ENCODE peak calls at places on chromosomes 7 and 10, in six cellular contexts. S is WTC11, A is epithelial cell of esophagus, F is fibroblast of the aortic adventitia, P is GM10248, I is B cell. R is an unnamed sample.

GRCh38 chr10:129894721-129895120 is 69.4 kb downstream of the EBF3 start:
- DNase-seq in S (no peak), A (no peak), F (no peak), P (no peak), I (no peak), R (no peak)

GRCh38 chr7:136333636-136334035 is 356.5 kb upstream of the MTPN start:
- DNase-seq in S (no peak), A (no peak), F (no peak), P (no peak), I (no peak), R (no peak)

GRCh38 chr7:118803-119376 is 73.5 kb upstream of the FAM20C start:
- DNase-seq in S (no peak), A (no peak), F (no peak), P (no peak), I (no peak), R (no peak)

GRCh38 chr10:102419561-102420442 is 834 bp upstream of the FBXL15 start:
- DNase-seq in S (peak; percentile 90), A (no peak), F (no peak), P (peak; percentile 80), I (peak; percentile 89), R (no peak)

GRCh38 chr7:82745820-82746219 is 302.2 kb upstream of the CACNA2D1 start:
- DNase-seq in S (no peak), A (peak; percentile 23), F (no peak), P (no peak), I (no peak), R (no peak)

GRCh38 chr7:99173787-99174186 is 29.9 kb upstream of the SMURF1 start:
- DNase-seq in S (no peak), A (peak; percentile 42), F (no peak), P (no peak), I (no peak), R (no peak)

GRCh38 chr10:12509016-12509793 is 159.9 kb downstream of the CAMK1D start:
- DNase-seq in S (no peak), A (peak; percentile 7), F (no peak), P (no peak), I (no peak), R (no peak)

GRCh38 chr10:80413152-80413996 is 5.0 kb downstream of the PRXL2A start:
- DNase-seq in S (peak; percentile 21), A (peak; percentile 97), F (no peak), P (no peak), I (no peak), R (no peak)

GRCh38 chr10:132685121-132685891 is 100.6 kb downstream of the NKX6-2 start:
- DNase-seq in S (peak; percentile 10), A (peak; percentile 64), F (peak; percentile 47), P (no peak), I (peak; percentile 72), R (peak; percentile 64)

GRCh38 chr10:12645449-12645848 is 296.1 kb downstream of the CAMK1D start:
- DNase-seq in S (no peak), A (no peak), F (no peak), P (no peak), I (no peak), R (no peak)

GRCh38 chr7:30464231-30464660 is 14.3 kb downstream of the NOD1 start:
- DNase-seq in S (no peak), A (no peak), F (no peak), P (no peak), I (no peak), R (no peak)

GRCh38 chr10:110495731-110496552 is 1.8 kb upstream of the DUSP5 start:
- DNase-seq in S (peak; percentile 34), A (peak; percentile 83), F (peak; percentile 92), P (peak; percentile 56), I (peak; percentile 27), R (no peak)

GRCh38 chr10:68137174-68137573 is 27.9 kb downstream of the MYPN start:
- DNase-seq in S (no peak), A (no peak), F (peak; percentile 42), P (no peak), I (no peak), R (no peak)

GRCh38 chr10:122054046-122055025 is 65.4 kb downstream of the TACC2 start:
- DNase-seq in S (peak; percentile 70), A (peak; percentile 79), F (peak; percentile 74), P (no peak), I (no peak), R (no peak)

GRCh38 chr10:77609781-77610272 is 27.8 kb downstream of the KCNMA1 start:
- DNase-seq in S (no peak), A (no peak), F (no peak), P (peak; percentile 36), I (no peak), R (no peak)

GRCh38 chr7:142188159-142188558 is 69.7 kb downstream of the PRSS58 start:
- DNase-seq in S (no peak), A (peak; percentile 49), F (no peak), P (no peak), I (no peak), R (no peak)

GRCh38 chr7:48083114-48083830 is 5.8 kb upstream of the UPP1 start:
- DNase-seq in S (no peak), A (no peak), F (peak; percentile 97), P (no peak), I (no peak), R (no peak)

GRCh38 chr10:88791924-88792323 is 10.6 kb upstream of the LIPM start:
- DNase-seq in S (peak; percentile 34), A (peak; percentile 44), F (no peak), P (peak; percentile 27), I (no peak), R (no peak)

GRCh38 chr7:13920053-13920697 is 69.3 kb downstream of the ETV1 start:
- DNase-seq in S (no peak), A (peak; percentile 99), F (peak; percentile 97), P (no peak), I (no peak), R (no peak)

GRCh38 chr10:79308016-79308415 is 39.3 kb upstream of the PPIF start:
- DNase-seq in S (no peak), A (no peak), F (no peak), P (no peak), I (no peak), R (peak; percentile 42)

GRCh38 chr10:67115972-67116371 is 190.1 kb downstream of the LRRTM3 start:
- DNase-seq in S (no peak), A (peak; percentile 7), F (no peak), P (no peak), I (no peak), R (no peak)

GRCh38 chr10:122014652-122015248 is 25.8 kb downstream of the TACC2 start:
- DNase-seq in S (no peak), A (no peak), F (no peak), P (no peak), I (no peak), R (no peak)

GRCh38 chr10:28663576-28664368 is 13.5 kb upstream of the BAMBI start:
- DNase-seq in S (peak; percentile 87), A (peak; percentile 81), F (peak; percentile 89), P (peak; percentile 75), I (peak; percentile 74), R (no peak)

GRCh38 chr7:157479326-157479725 is 142.5 kb downstream of the DNAJB6 start:
- DNase-seq in S (no peak), A (no peak), F (no peak), P (no peak), I (no peak), R (no peak)

GRCh38 chr10:75104842-75105241 is 6.6 kb upstream of the SAMD8 start:
- DNase-seq in S (no peak), A (no peak), F (no peak), P (no peak), I (no peak), R (no peak)

GRCh38 chr7:122143376-122143750 is 686 bp downstream of the AASS start:
- DNase-seq in S (no peak), A (peak; percentile 19), F (peak; percentile 34), P (peak; percentile 7), I (peak; percentile 24), R (peak; percentile 58)

GRCh38 chr10:75095631-75096030 is 15.8 kb upstream of the SAMD8 start:
- DNase-seq in S (no peak), A (no peak), F (no peak), P (no peak), I (no peak), R (no peak)

GRCh38 chr7:126411032-126411820 is 841.5 kb downstream of the GRM8 start:
- DNase-seq in S (no peak), A (no peak), F (no peak), P (peak; percentile 7), I (no peak), R (no peak)

DNA sequence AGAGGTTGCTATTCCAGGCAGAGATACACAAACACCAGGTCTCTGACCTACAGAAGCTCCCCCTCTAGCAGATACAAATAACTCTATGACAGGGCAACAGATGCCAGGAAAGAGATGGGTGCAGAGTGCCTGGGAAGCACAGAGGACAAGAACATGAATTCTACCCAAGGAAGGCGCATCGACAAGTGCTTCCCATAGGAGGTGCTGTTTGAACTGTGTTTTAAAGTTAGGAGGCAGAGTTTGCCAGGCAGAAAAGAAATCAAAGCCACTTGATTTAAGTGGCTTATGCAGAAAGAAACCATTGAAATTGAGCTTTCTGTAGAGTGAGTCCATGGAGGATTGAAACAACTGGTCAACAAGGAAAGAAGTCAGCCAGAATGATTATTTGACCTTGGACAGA is 35.3 kb upstream of the EGR2 start:
- DNase-seq in S (peak; percentile 56), A (peak; percentile 27), F (peak; percentile 17), P (no peak), I (no peak), R (no peak)
- TF ChIP-seq CTCF in S (peak; percentile 47), A (peak; percentile 29), F (no peak), P (peak; percentile 23), I (peak; percentile 17), R (peak; percentile 53)

DNA sequence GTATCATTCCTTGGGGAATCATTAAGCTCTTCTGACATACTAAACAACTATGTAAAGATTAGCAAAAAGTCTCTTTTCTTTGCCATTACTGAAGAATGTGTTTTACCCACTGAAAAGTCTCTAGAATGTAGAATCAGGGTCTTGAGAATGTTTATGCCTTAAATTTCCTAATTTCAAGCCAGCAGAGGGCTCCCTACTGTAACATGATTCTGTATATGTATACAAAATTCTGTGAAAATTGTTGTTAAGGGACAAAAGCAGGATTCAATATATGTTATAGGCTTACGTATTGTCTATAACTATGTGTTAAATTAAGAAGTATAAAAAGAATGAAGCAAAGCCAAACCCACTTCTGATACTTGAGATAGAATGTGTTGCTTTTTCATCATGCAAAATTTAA is 296.9 kb upstream of the DGKB start:
- DNase-seq in S (no peak), A (peak; percentile 5), F (peak; percentile 50), P (no peak), I (no peak), R (no peak)
- TF ChIP-seq CTCF in S (no peak), A (no peak), F (peak; percentile 39), P (no peak), I (no peak), R (peak; percentile 86)

DNA sequence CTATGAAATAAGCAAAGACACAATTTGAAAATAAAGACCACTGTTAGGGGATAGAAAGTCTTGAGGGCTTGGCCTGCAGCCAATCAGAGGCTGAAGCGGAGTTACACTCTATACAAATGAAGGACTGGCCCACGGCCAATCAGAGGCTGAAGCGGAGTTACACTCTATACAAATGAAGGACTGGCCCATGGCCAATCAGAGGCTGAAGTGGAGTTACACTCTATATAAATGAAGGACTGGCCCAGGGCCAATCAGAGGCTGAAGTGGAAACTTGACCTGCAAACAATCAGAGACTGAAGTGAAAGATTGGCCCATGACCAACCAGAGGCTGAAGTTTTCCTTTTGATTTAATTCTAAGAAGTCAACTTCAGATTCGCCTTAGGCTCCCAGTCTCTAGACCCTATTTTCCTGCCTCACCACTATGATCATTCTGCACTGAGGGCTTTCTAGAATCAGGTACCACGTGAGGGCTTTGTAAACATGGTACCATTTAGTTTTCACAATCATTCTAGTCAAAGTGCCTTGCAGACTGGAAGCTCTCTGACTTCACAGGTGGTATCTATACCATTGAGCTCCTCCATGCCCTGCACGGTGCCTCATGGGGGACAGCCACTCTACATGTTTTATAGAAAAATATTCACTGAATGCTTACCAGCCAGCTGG is 106.6 kb downstream of the ABLIM1 start:
- DNase-seq in S (no peak), A (no peak), F (peak; percentile 18), P (no peak), I (no peak), R (no peak)
- TF ChIP-seq CTCF in S (no peak), A (no peak), F (no peak), P (no peak), I (no peak), R (no peak)

GRCh38 chr7:25119102-25119501 is 6.0 kb downstream of the CYCS start:
- DNase-seq in S (no peak), A (no peak), F (no peak), P (no peak), I (no peak), R (no peak)
- TF ChIP-seq CTCF in S (no peak), A (no peak), F (no peak), P (no peak), I (no peak), R (no peak)

R was measured in chondrocyte.